ENCODE peak calls at places on chromosomes 12 and 14, in four cellular contexts. Z, F, K and T are unnamed samples.

GRCh38 chr14:23154876-23155587 is 28.4 kb downstream of the SLC7A8 start:
- DNase-seq in Z (no peak), F (no peak), K (peak; percentile 24), T (peak; percentile 72)

GRCh38 chr12:89353823-89354629 is 1.7 kb upstream of the DUSP6 start:
- DNase-seq in Z (peak; percentile 84), F (peak; percentile 42), K (peak; percentile 85), T (no peak)

GRCh38 chr14:106564058-106564643 is 1037.8 kb downstream of the TMEM121 start:
- DNase-seq in Z (peak; percentile 79), F (peak; percentile 24), K (peak; percentile 6), T (no peak)

GRCh38 chr12:43425361-43425760 is 126.6 kb downstream of the ADAMTS20 start:
- DNase-seq in Z (no peak), F (no peak), K (no peak), T (no peak)

GRCh38 chr12:130555628-130556485 is 160.2 kb downstream of the RIMBP2 start:
- DNase-seq in Z (no peak), F (no peak), K (peak; percentile 65), T (no peak)

GRCh38 chr12:132379576-132379975 is 50.2 kb upstream of the GALNT9 start:
- DNase-seq in Z (no peak), F (no peak), K (no peak), T (no peak)

GRCh38 chr12:19893514-19893913 is 454.2 kb downstream of the AEBP2 start:
- DNase-seq in Z (no peak), F (no peak), K (no peak), T (no peak)

GRCh38 chr12:29255061-29255460 is 106.0 kb downstream of the FAR2 start:
- DNase-seq in Z (no peak), F (no peak), K (no peak), T (no peak)

GRCh38 chr14:99516156-99517045 is 35.2 kb downstream of the CCNK start:
- DNase-seq in Z (no peak), F (no peak), K (no peak), T (no peak)

GRCh38 chr14:61076531-61076930 is 95.5 kb downstream of the SLC38A6 start:
- DNase-seq in Z (no peak), F (no peak), K (no peak), T (no peak)

GRCh38 chr14:51079085-51079484 is 15.8 kb downstream of the TRIM9 start:
- DNase-seq in Z (no peak), F (no peak), K (no peak), T (no peak)

GRCh38 chr14:21408152-21408551 is 24.3 kb upstream of the SUPT16H start:
- DNase-seq in Z (no peak), F (no peak), K (peak; percentile 6), T (no peak)

GRCh38 chr14:63974176-63974575 is 121.4 kb downstream of the SYNE2 start:
- DNase-seq in Z (no peak), F (no peak), K (no peak), T (no peak)

GRCh38 chr12:24820872-24821271 is 128.0 kb downstream of the BCAT1 start:
- DNase-seq in Z (no peak), F (no peak), K (peak; percentile 25), T (no peak)